ENCODE peak calls at places on chromosomes 12 and 14, in six cellular contexts. V, R, B, T, L and P are unnamed samples.

GRCh38 chr12:84922721-84923120 is 10.1 kb upstream of the SLC6A15 start:
- DNase-seq in V (no peak), R (no peak), B (no peak), T (no peak), L (no peak), P (no peak)

GRCh38 chr14:65478596-65478995 is 66.1 kb downstream of the FUT8 start:
- DNase-seq in V (no peak), R (peak; percentile 38), B (no peak), T (no peak), L (no peak), P (no peak)

GRCh38 chr14:32635103-32635719 is 303.5 kb upstream of the NPAS3 start:
- DNase-seq in V (no peak), R (peak; percentile 25), B (no peak), T (no peak), L (peak; percentile 37), P (no peak)

GRCh38 chr14:48936352-48936751 is 649.8 kb downstream of the RPS29 start:
- DNase-seq in V (no peak), R (no peak), B (no peak), T (no peak), L (no peak), P (no peak)

GRCh38 chr12:51890135-51890464 is 2.2 kb downstream of the ANKRD33 start:
- DNase-seq in V (no peak), R (no peak), B (no peak), T (peak; percentile 23), L (no peak), P (no peak)

GRCh38 chr14:77965919-77966435 is 166.1 kb downstream of the ADCK1 start:
- DNase-seq in V (peak; percentile 59), R (peak; percentile 14), B (no peak), T (no peak), L (no peak), P (no peak)

GRCh38 chr12:66059670-66060069 is 70.9 kb downstream of the LLPH start:
- DNase-seq in V (no peak), R (no peak), B (peak; percentile 55), T (no peak), L (no peak), P (no peak)

GRCh38 chr12:16171348-16171747 is 106.1 kb downstream of the SLC15A5 start:
- DNase-seq in V (no peak), R (no peak), B (no peak), T (no peak), L (no peak), P (no peak)

GRCh38 chr12:54475542-54475941 is 2.1 kb upstream of the GTSF1 start:
- DNase-seq in V (no peak), R (no peak), B (no peak), T (no peak), L (no peak), P (no peak)